ENCODE peak calls at places on chromosome 14, in nine cellular contexts. E is body of pancreas, M is transverse colon, J is tibial nerve, L is heart left ventricle, Q is IMR-90, W is H1, C is K562, A is breast epithelium. F is an unnamed sample. For H3K4me1, the result is how much of the 10 kb centered on the place peaks cover.

GRCh38 chr14:51901475-51902024 is 41.1 kb downstream of the GNG2 start:
- DNase-seq in M (no peak), J (no peak), W (no peak), A (no peak), C (no peak), E (no peak), L (no peak), Q (no peak), F (no peak)

GRCh38 chr14:24438198-24439095 is 4.1 kb downstream of the SDR39U1 start:
- DNase-seq in L (no peak), M (no peak), W (no peak), Q (no peak), C (no peak), E (no peak), A (no peak), J (no peak), F (no peak)

GRCh38 chr14:24179294-24179960 is 7.5 kb downstream of the REC8 start:
- DNase-seq in L (no peak), E (no peak), C (no peak), M (no peak), Q (no peak), W (no peak), J (no peak), A (no peak), F (no peak)

GRCh38 chr14:39731912-39732311 is 299.7 kb upstream of the FBXO33 start:
- DNase-seq in J (no peak), Q (no peak), W (no peak), E (no peak), A (no peak), L (no peak), C (no peak), M (no peak), F (no peak)

GRCh38 chr14:57820581-57820980 is 45.3 kb downstream of the SLC35F4 start:
- DNase-seq in E (no peak), Q (no peak), J (no peak), C (no peak), M (no peak), L (no peak), A (no peak), W (no peak), F (no peak)

GRCh38 chr14:37583358-37584210 is 11.5 kb downstream of the FOXA1 start:
- DNase-seq in E (no peak), J (no peak), A (no peak), M (peak), W (no peak), L (no peak), Q (no peak), C (no peak), F (no peak)

GRCh38 chr14:31025335-31026075 is at the start of gene AP4S1:
- DNase-seq in L (peak), W (no peak), A (peak), E (peak), Q (no peak), C (peak), J (no peak), M (peak), F (peak)

GRCh38 chr14:21071225-21072041 is 1.3 kb downstream of the ARHGEF40 start:
- DNase-seq in E (peak), W (no peak), Q (peak), M (peak), C (peak), A (peak), J (peak), L (peak), F (peak)

GRCh38 chr14:41299924-41300323 is 306.8 kb upstream of the LRFN5 start:
- DNase-seq in E (no peak), J (no peak), W (no peak), Q (no peak), L (no peak), C (no peak), A (no peak), M (no peak), F (no peak)

GRCh38 chr14:37131205-37131604 is 41.2 kb downstream of the SLC25A21 start:
- DNase-seq in M (no peak), W (no peak), E (no peak), C (no peak), L (no peak), A (no peak), Q (no peak), J (no peak), F (no peak)

GRCh38 chr14:75476274-75476995 is 45.8 kb upstream of the BATF start:
- DNase-seq in M (peak), A (no peak), C (no peak), J (no peak), E (no peak), L (no peak), Q (peak), W (no peak), F (peak)

GRCh38 chr14:42214981-42215491 is 608.4 kb downstream of the LRFN5 start:
- DNase-seq in Q (peak), W (no peak), E (no peak), C (no peak), L (no peak), A (no peak), J (no peak), M (no peak), F (no peak)

GRCh38 chr14:32363761-32364160 is 34.7 kb downstream of the AKAP6 start:
- DNase-seq in A (no peak), J (no peak), W (no peak), E (no peak), L (no peak), M (no peak), C (no peak), Q (no peak), F (no peak)

GRCh38 chr14:30387856-30388255 is 171.1 kb upstream of the G2E3 start:
- DNase-seq in L (no peak), C (no peak), Q (no peak), W (no peak), E (no peak), J (no peak), A (no peak), M (no peak), F (no peak)

GRCh38 chr14:80987235-80988032 is 32.0 kb downstream of the TSHR start:
- DNase-seq in A (peak), Q (peak), E (peak), C (peak), M (peak), W (peak), J (peak), L (peak), F (peak)

GRCh38 chr14:33457021-33457420 is 493.9 kb downstream of the EGLN3 start:
- DNase-seq in L (no peak), C (no peak), A (no peak), J (no peak), M (no peak), Q (no peak), W (no peak), E (no peak), F (no peak)

GRCh38 chr14:54683882-54684794 is 117.2 kb downstream of the SAMD4A start:
- DNase-seq in W (peak), Q (peak), J (no peak), L (peak), C (no peak), M (peak), E (no peak), A (no peak), F (peak)

GRCh38 chr14:32933623-32933942 is 5.1 kb upstream of the NPAS3 start:
- DNase-seq in A (no peak), W (no peak), Q (no peak), J (no peak), E (no peak), C (no peak), L (no peak), M (no peak), F (no peak)

GRCh38 chr14:58697927-58698641 is 60.3 kb downstream of the DACT1 start:
- DNase-seq in C (no peak), J (no peak), L (no peak), E (no peak), Q (no peak), M (no peak), A (no peak), W (no peak), F (no peak)

GRCh38 chr14:48690349-48690748 is 895.8 kb downstream of the RPS29 start:
- DNase-seq in E (no peak), A (no peak), Q (peak), L (no peak), J (no peak), C (no peak), W (no peak), M (no peak), F (no peak)

GRCh38 chr14:80055912-80056801 is 155.1 kb downstream of the DIO2 start:
- DNase-seq in A (peak), C (peak), J (no peak), M (peak), L (no peak), W (peak), E (peak), Q (peak), F (no peak)

GRCh38 chr14:91294153-91294552 is 49.6 kb upstream of the GPR68 start:
- DNase-seq in Q (no peak), L (peak), M (no peak), A (no peak), J (no peak), E (no peak), W (no peak), C (no peak), F (no peak)

GRCh38 chr14:64974563-64974962 is 2.4 kb upstream of the RAB15 start:
- DNase-seq in J (no peak), L (no peak), C (no peak), W (no peak), M (no peak), E (no peak), Q (no peak), A (no peak), F (no peak)

GRCh38 chr14:58697266-58697926 is 59.6 kb downstream of the DACT1 start:
- DNase-seq in A (no peak), W (peak), M (no peak), E (no peak), J (no peak), C (no peak), L (no peak), Q (no peak), F (no peak)

GRCh38 chr14:105330491-105330895 is 15.9 kb downstream of the PACS2 start:
- DNase-seq in E (no peak), Q (peak), J (no peak), W (no peak), C (peak), M (no peak), L (no peak), A (no peak), F (no peak)

GRCh38 chr14:59101441-59101840 is 87.0 kb upstream of the DAAM1 start:
- DNase-seq in Q (peak), C (no peak), J (no peak), M (no peak), L (no peak), E (no peak), W (no peak), A (no peak), F (no peak)

GRCh38 chr14:34252227-34252626 is 209.8 kb downstream of the SPTSSA start:
- DNase-seq in J (no peak), Q (no peak), E (no peak), M (no peak), W (no peak), C (no peak), A (no peak), L (no peak), F (no peak)

GRCh38 chr14:67610491-67610890 is 9.2 kb upstream of the ARG2 start:
- DNase-seq in C (no peak), E (no peak), J (no peak), A (no peak), W (no peak), Q (no peak), M (no peak), L (no peak), F (no peak)

GRCh38 chr14:104532191-104532555 is 47.4 kb upstream of the C14orf180 start:
- DNase-seq in M (no peak), W (no peak), Q (no peak), L (peak), A (no peak), E (no peak), J (no peak), C (no peak), F (no peak)

GRCh38 chr14:50086316-50086700 is 30.1 kb downstream of the VCPKMT start:
- DNase-seq in J (no peak), L (no peak), E (no peak), W (no peak), Q (no peak), M (no peak), C (no peak), A (no peak), F (no peak)

GRCh38 chr14:53529519-53529918 is 376.4 kb upstream of the DDHD1 start:
- DNase-seq in L (no peak), Q (no peak), E (no peak), C (no peak), M (no peak), A (no peak), W (no peak), J (no peak), F (no peak)

GRCh38 chr14:94066089-94066676 is 14.8 kb downstream of the DDX24 start:
- DNase-seq in W (no peak), Q (no peak), M (peak), C (no peak), L (no peak), J (no peak), E (no peak), A (no peak), F (no peak)

GRCh38 chr14:92546347-92547053 is 32.9 kb downstream of the RIN3 start:
- DNase-seq in L (no peak), W (no peak), A (no peak), E (no peak), J (no peak), C (peak), M (no peak), Q (peak), F (no peak)

GRCh38 chr14:51521764-51522163 is 129.9 kb upstream of the FRMD6 start:
- DNase-seq in C (no peak), J (no peak), Q (peak), M (no peak), W (no peak), A (no peak), E (no peak), L (no peak), F (no peak)

GRCh38 chr14:95305940-95306339 is 13.8 kb downstream of the CLMN start:
- DNase-seq in E (no peak), M (no peak), L (no peak), Q (no peak), J (no peak), W (no peak), A (no peak), C (no peak), F (no peak)
- TF ChIP-seq POLR2A in E (no peak), M (no peak), L (no peak), Q (no peak), J (no peak), W (no peak), A (no peak), C (no peak), F (no peak)

DNA sequence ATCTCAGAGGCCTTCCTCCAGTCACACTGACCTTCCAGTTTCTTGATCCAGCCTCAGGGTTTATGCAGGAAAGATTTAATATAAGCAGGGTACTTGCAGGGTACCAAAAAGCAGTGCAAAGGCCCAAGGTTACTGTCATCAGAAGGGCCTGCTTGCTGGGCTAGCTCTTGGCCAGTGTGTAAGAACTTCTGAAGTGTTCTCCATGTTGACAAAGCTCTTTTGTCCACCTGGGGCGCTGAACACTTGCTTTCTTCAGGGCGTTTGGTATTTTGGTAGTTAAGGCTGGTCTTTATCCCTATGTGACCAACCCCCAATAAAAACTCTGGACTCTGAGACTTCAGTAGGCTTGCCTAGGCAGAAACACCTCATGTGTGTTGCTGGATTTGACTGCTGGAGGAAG is 69.7 kb downstream of the ZC3H14 start:
- DNase-seq in W (no peak), L (no peak), Q (no peak), M (no peak), A (no peak), E (no peak), C (no peak), J (no peak), F (no peak)
- TF ChIP-seq CTCF in W (no peak), L (no peak), Q (no peak), M (no peak), A (no peak), E (no peak), C (peak), J (no peak), F (no peak)

GRCh38 chr14:102830474-102831045 is 53.3 kb downstream of the TRAF3 start:
- DNase-seq in E (no peak), M (no peak), C (no peak), Q (no peak), J (no peak), A (no peak), L (no peak), W (no peak), F (no peak)
- H3K4me1 ChIP-seq in E (under half), M (under half), C (under half), Q (under half), J (under half), A (under half), L (under half), W (under half), F (under half)

DNA sequence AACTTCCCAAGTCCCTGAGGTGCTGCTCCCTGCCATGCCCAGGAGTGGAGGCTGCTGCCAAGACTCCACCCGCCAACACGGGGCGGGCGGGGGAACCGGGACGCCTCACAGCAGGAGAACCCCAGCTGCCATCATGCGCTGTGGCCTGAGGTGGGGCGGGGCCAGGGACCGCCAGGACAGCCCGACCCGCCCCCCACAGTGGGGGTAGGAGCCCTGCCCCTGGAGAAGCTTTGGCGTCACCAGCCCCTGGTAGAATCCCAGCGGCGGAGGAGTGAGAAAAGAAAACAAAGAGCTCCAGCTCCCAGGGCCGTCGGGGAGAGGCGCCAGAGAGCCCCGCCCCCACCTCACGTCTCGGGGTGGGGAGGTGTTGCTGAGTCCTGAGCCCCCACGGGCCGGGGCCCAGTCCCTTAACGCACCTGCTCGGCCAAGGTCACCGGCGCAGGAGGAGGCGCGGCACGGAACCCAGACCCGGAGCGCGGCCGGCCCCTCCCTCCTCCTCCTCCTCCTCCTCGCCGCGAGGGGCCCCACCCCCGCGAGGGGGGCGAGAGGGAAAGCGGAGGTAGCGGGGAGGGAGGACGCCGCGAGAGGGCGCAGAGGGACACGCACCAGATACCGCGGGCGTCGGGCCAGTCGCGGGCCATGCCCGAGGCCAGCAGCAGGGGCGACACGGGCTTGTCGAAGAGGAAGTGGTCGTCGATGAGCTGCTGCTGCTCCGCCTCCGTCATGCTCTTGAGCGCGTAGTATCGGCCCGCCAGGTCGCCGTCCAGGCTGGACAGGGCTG is 1.8 kb downstream of the CKB start:
- DNase-seq in L (peak), A (peak), E (peak), J (peak), C (peak), M (peak), W (no peak), Q (peak), F (peak)
- TF ChIP-seq POLR2A in L (no peak), A (no peak), E (peak), J (no peak), C (no peak), M (peak), W (no peak), Q (no peak), F (peak)

GRCh38 chr14:106372870-106373657 is 846.7 kb downstream of the TMEM121 start:
- DNase-seq in W (no peak), M (peak), E (peak), Q (no peak), J (no peak), A (no peak), L (peak), C (peak), F (no peak)
- TF ChIP-seq CTCF in W (peak), M (peak), E (peak), Q (no peak), J (peak), A (no peak), L (no peak), C (peak), F (no peak)

GRCh38 chr14:63897706-63898105 is 44.9 kb downstream of the SYNE2 start:
- DNase-seq in E (no peak), W (no peak), J (no peak), L (no peak), M (no peak), C (no peak), A (no peak), Q (peak), F (no peak)

GRCh38 chr14:63899953-63900352 is 47.1 kb downstream of the SYNE2 start:
- DNase-seq in Q (no peak), A (no peak), L (no peak), E (no peak), J (no peak), W (no peak), M (no peak), C (no peak), F (no peak)

GRCh38 chr14:63893701-63894458 is 41.1 kb downstream of the SYNE2 start:
- DNase-seq in M (peak), J (no peak), C (no peak), L (peak), A (no peak), Q (peak), W (no peak), E (peak), F (peak)

GRCh38 chr14:63895510-63895909 is 42.7 kb downstream of the SYNE2 start:
- DNase-seq in Q (no peak), A (no peak), M (no peak), C (no peak), W (no peak), E (no peak), L (no peak), J (no peak), F (no peak)

DNA sequence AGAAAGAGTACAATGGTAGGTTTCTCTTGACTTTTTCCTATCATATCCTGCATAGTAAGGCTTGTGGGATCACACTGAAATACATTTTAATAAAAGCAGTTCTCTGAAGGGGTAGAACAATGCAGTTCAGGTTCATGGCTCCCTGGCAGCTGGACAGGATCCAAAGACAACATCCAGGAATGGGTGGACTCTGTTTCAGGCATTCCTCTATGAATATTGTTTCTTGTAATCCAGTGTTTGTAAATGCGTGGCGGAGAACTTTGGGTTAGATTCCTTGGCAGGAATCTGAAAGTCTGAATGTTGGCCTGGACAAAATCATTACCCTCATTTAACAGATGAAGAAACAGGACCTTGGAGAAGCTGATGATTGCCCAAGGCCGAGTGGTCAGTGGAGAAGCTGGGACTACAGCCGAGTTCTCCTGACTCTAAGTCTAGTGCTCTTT is 43.5 kb downstream of the SYNE2 start:
- DNase-seq in Q (peak), J (peak), C (no peak), L (peak), W (no peak), A (peak), E (peak), M (peak), F (peak)
- H3K4me1 ChIP-seq in Q (under half), J (half or more), C (under half), L (half or more), W (under half), A (under half), E (half or more), M (under half), F (under half)

DNA sequence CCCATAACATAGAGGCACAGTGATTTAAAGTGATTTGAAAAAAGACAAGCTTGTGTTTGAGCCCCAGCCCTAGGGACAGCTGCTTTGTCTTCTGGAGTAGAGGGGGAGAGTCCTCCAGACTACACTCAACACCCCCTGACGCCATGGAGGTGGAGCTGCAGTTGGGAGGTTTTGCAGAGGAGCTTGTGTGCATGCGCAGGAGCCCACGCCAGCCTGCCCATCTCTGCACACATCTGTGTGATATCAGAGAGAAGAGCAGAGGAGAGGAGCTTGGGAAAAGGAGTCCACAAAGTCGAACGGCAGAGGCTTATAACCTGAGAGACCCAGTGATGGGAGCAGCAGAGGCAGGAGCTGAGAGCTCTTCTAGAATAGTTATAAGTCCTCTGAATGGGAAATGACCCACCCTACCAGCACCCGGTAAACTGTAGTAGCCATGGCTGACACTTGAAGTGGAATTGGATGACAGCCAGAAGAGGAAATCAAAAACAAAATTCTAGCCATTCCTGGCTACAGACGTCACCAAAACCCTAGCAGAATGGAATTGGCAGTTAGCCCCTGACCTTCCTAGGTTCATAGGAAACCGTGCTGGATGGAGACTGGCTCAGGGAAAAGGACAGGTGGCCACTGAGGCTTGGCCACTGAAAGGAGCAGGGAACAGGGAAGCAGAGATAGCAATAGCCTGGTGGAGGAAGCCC is 185.1 kb upstream of the VASH1 start:
- DNase-seq in J (no peak), M (no peak), E (peak), Q (peak), C (no peak), A (no peak), L (peak), W (no peak), F (no peak)
- TF ChIP-seq POLR2A in J (no peak), M (no peak), E (no peak), Q (no peak), C (no peak), A (no peak), L (no peak), W (no peak), F (no peak)